ENCODE peak calls at places on chromosomes 13 and 19, in four cellular contexts. K, G, C and H are unnamed samples.

GRCh38 chr13:99963832-99964339 is 7.7 kb downstream of the ZIC5 start:
- DNase-seq in K (no peak), C (no peak), G (no peak), H (no peak)

GRCh38 chr19:32316034-32316433 is 29.4 kb upstream of the ZNF507 start:
- DNase-seq in C (no peak), G (no peak), K (no peak), H (no peak)

GRCh38 chr19:41707502-41707812 is 969 bp upstream of the CEACAM5 start:
- DNase-seq in G (no peak), C (no peak), K (peak; percentile 2), H (no peak)

GRCh38 chr13:108629353-108629752 is at the start of gene MYO16:
- DNase-seq in G (no peak), C (no peak), K (no peak), H (no peak)

GRCh38 chr19:33508009-33508408 is 13.6 kb downstream of the PEPD start:
- DNase-seq in G (no peak), C (no peak), K (no peak), H (no peak)

GRCh38 chr13:113776231-113777125 is 17.5 kb downstream of the TMEM255B start:
- DNase-seq in G (no peak), K (peak; percentile 7), C (no peak), H (no peak)

GRCh38 chr19:1355258-1355973 is 28.3 kb upstream of the NDUFS7 start:
- DNase-seq in K (no peak), C (no peak), G (peak; percentile 38), H (no peak)

GRCh38 chr19:23098286-23098685 is 18.5 kb upstream of the ZNF730 start:
- DNase-seq in C (no peak), G (no peak), K (no peak), H (no peak)

GRCh38 chr19:29618871-29619270 is 12.8 kb downstream of the POP4 start:
- DNase-seq in G (no peak), K (no peak), C (no peak), H (no peak)

GRCh38 chr13:26561636-26562537 is 4.4 kb downstream of the WASF3 start:
- DNase-seq in G (peak; percentile 66), C (no peak), K (peak; percentile 24), H (no peak)

GRCh38 chr13:79779761-79780160 is 298.8 kb downstream of the NDFIP2 start:
- DNase-seq in C (no peak), G (peak; percentile 84), K (peak; percentile 53), H (no peak)

GRCh38 chr13:113862766-113863510 is 938 bp downstream of the GAS6 start:
- DNase-seq in G (peak; percentile 59), K (peak; percentile 63), C (peak; percentile 53), H (no peak)

GRCh38 chr19:41808663-41809566 is 12.5 kb downstream of the CEACAM3 start:
- DNase-seq in K (no peak), G (no peak), C (no peak), H (no peak)

GRCh38 chr13:59666504-59666903 is 497.2 kb downstream of the DIAPH3 start:
- DNase-seq in G (no peak), C (no peak), K (peak; percentile 13), H (no peak)

GRCh38 chr13:44679602-44680001 is 103.5 kb upstream of the TSC22D1 start:
- DNase-seq in K (no peak), G (peak; percentile 45), C (no peak), H (no peak)

GRCh38 chr13:70960841-70961443 is 852.7 kb upstream of the KLHL1 start:
- DNase-seq in C (no peak), K (peak; percentile 23), G (peak; percentile 16), H (peak; percentile 11)

GRCh38 chr13:102555914-102556553 is 40.8 kb upstream of the TPP2 start:
- DNase-seq in G (peak; percentile 72), C (no peak), K (peak; percentile 63), H (peak; percentile 22)

GRCh38 chr13:93473441-93474270 is 247.0 kb downstream of the GPC6 start:
- DNase-seq in K (no peak), G (no peak), C (no peak), H (no peak)

GRCh38 chr13:96216543-96216942 is 126.6 kb downstream of the HS6ST3 start:
- DNase-seq in C (no peak), K (no peak), G (no peak), H (no peak)

GRCh38 chr19:55670280-55671053 is 4.6 kb upstream of the EPN1 start:
- DNase-seq in C (no peak), K (peak; percentile 34), G (no peak), H (no peak)

GRCh38 chr13:111518161-111518791 is 197.8 kb downstream of the TEX29 start:
- DNase-seq in C (peak; percentile 27), G (no peak), K (peak; percentile 4), H (no peak)

GRCh38 chr13:50198508-50198907 is 183.3 kb downstream of the KCNRG start:
- DNase-seq in K (no peak), G (peak; percentile 91), C (no peak), H (no peak)

GRCh38 chr19:56837492-56837891 is 3.0 kb downstream of the PEG3 start:
- DNase-seq in G (peak; percentile 38), C (peak; percentile 86), K (peak; percentile 88), H (no peak)

GRCh38 chr13:45521292-45521691 is 56.6 kb downstream of the COG3 start:
- DNase-seq in G (peak; percentile 85), C (no peak), K (no peak), H (no peak)

GRCh38 chr19:6723108-6723618 is 2.7 kb upstream of the C3 start:
- DNase-seq in G (peak; percentile 40), K (peak; percentile 58), C (peak; percentile 78), H (peak; percentile 25)

GRCh38 chr13:68359105-68359504 is 1129.0 kb upstream of the PCDH9 start:
- DNase-seq in G (no peak), C (no peak), K (no peak), H (no peak)

GRCh38 chr19:40090256-40091204 is at the start of gene ZNF780A:
- DNase-seq in K (peak; percentile 78), G (peak; percentile 78), C (peak; percentile 72), H (peak; percentile 49)

GRCh38 chr13:37457594-37457993 is 141.0 kb downstream of the POSTN start:
- DNase-seq in K (no peak), C (no peak), G (peak; percentile 39), H (no peak)

GRCh38 chr19:6556480-6556879 is 25.7 kb downstream of the TNFSF9 start:
- DNase-seq in G (no peak), C (no peak), K (peak; percentile 63), H (peak; percentile 70)

GRCh38 chr19:41799444-41800000 is 3.1 kb downstream of the CEACAM3 start:
- DNase-seq in G (no peak), K (peak; percentile 90), C (no peak), H (peak; percentile 56)

GRCh38 chr19:45254044-45254531 is 3.0 kb downstream of the MARK4 start:
- DNase-seq in C (peak; percentile 16), G (no peak), K (no peak), H (no peak)